ENCODE peak calls at places on chromosome 12, in ten cellular contexts. One of them, this sample, is unnamed.

GRCh38 chr12:76976777-76977465 is 88.4 kb downstream of the E2F7 start:
- DNase-seq in fibroblast of lung: peak
- DNase-seq in stimulated activated CD8-positive, alpha-beta memory T cell treated with anti-CD3 and anti-CD28 coated beads, Interleukin-4, amount 100 ng/mL, for 4 hours: no peak
- DNase-seq in GM04504: no peak
- DNase-seq in lower lobe of right lung: no peak
- DNase-seq in uterus: no peak
- DNase-seq in Right ventricle myocardium superior: no peak
- DNase-seq in hypothalamus: no peak
- DNase-seq in GM10248: no peak
- DNase-seq in HCEC 1CT: no peak
- DNase-seq in this sample: no peak

GRCh38 chr12:3556716-3557115 is 65.7 kb downstream of the PRMT8 start:
- DNase-seq in fibroblast of lung: no peak
- DNase-seq in stimulated activated CD8-positive, alpha-beta memory T cell treated with anti-CD3 and anti-CD28 coated beads, Interleukin-4, amount 100 ng/mL, for 4 hours: no peak
- DNase-seq in GM04504: no peak
- DNase-seq in lower lobe of right lung: no peak
- DNase-seq in uterus: no peak
- DNase-seq in Right ventricle myocardium superior: no peak
- DNase-seq in hypothalamus: no peak
- DNase-seq in GM10248: no peak
- DNase-seq in HCEC 1CT: no peak
- DNase-seq in this sample: no peak

GRCh38 chr12:130715996-130716917 is at the start of gene RIMBP2:
- DNase-seq in fibroblast of lung: peak
- DNase-seq in stimulated activated CD8-positive, alpha-beta memory T cell treated with anti-CD3 and anti-CD28 coated beads, Interleukin-4, amount 100 ng/mL, for 4 hours: no peak
- DNase-seq in GM04504: no peak
- DNase-seq in lower lobe of right lung: no peak
- DNase-seq in uterus: peak
- DNase-seq in Right ventricle myocardium superior: peak
- DNase-seq in hypothalamus: no peak
- DNase-seq in GM10248: no peak
- DNase-seq in HCEC 1CT: no peak
- DNase-seq in this sample: no peak

GRCh38 chr12:53938276-53939140 is at the start of gene HOXC13:
- DNase-seq in fibroblast of lung: no peak
- DNase-seq in stimulated activated CD8-positive, alpha-beta memory T cell treated with anti-CD3 and anti-CD28 coated beads, Interleukin-4, amount 100 ng/mL, for 4 hours: no peak
- DNase-seq in GM04504: peak
- DNase-seq in lower lobe of right lung: no peak
- DNase-seq in uterus: peak
- DNase-seq in Right ventricle myocardium superior: no peak
- DNase-seq in hypothalamus: no peak
- DNase-seq in GM10248: no peak
- DNase-seq in HCEC 1CT: no peak
- DNase-seq in this sample: no peak

GRCh38 chr12:19068137-19068536 is 61.4 kb upstream of the PLEKHA5 start:
- DNase-seq in fibroblast of lung: no peak
- DNase-seq in stimulated activated CD8-positive, alpha-beta memory T cell treated with anti-CD3 and anti-CD28 coated beads, Interleukin-4, amount 100 ng/mL, for 4 hours: no peak
- DNase-seq in GM04504: no peak
- DNase-seq in lower lobe of right lung: no peak
- DNase-seq in uterus: no peak
- DNase-seq in Right ventricle myocardium superior: no peak
- DNase-seq in hypothalamus: no peak
- DNase-seq in GM10248: no peak
- DNase-seq in HCEC 1CT: no peak
- DNase-seq in this sample: no peak

GRCh38 chr12:8953773-8954402 is 4.4 kb upstream of the M6PR start:
- DNase-seq in fibroblast of lung: no peak
- DNase-seq in stimulated activated CD8-positive, alpha-beta memory T cell treated with anti-CD3 and anti-CD28 coated beads, Interleukin-4, amount 100 ng/mL, for 4 hours: no peak
- DNase-seq in GM04504: no peak
- DNase-seq in lower lobe of right lung: no peak
- DNase-seq in uterus: no peak
- DNase-seq in Right ventricle myocardium superior: no peak
- DNase-seq in hypothalamus: no peak
- DNase-seq in GM10248: no peak
- DNase-seq in HCEC 1CT: no peak
- DNase-seq in this sample: no peak

GRCh38 chr12:24491968-24492367 is 456.9 kb downstream of the BCAT1 start:
- DNase-seq in fibroblast of lung: no peak
- DNase-seq in stimulated activated CD8-positive, alpha-beta memory T cell treated with anti-CD3 and anti-CD28 coated beads, Interleukin-4, amount 100 ng/mL, for 4 hours: no peak
- DNase-seq in GM04504: no peak
- DNase-seq in lower lobe of right lung: no peak
- DNase-seq in uterus: no peak
- DNase-seq in Right ventricle myocardium superior: no peak
- DNase-seq in hypothalamus: no peak
- DNase-seq in GM10248: no peak
- DNase-seq in HCEC 1CT: no peak
- DNase-seq in this sample: no peak

GRCh38 chr12:131506426-131506825 is 204.5 kb upstream of the SFSWAP start:
- DNase-seq in fibroblast of lung: no peak
- DNase-seq in stimulated activated CD8-positive, alpha-beta memory T cell treated with anti-CD3 and anti-CD28 coated beads, Interleukin-4, amount 100 ng/mL, for 4 hours: no peak
- DNase-seq in GM04504: no peak
- DNase-seq in lower lobe of right lung: no peak
- DNase-seq in uterus: no peak
- DNase-seq in Right ventricle myocardium superior: no peak
- DNase-seq in hypothalamus: no peak
- DNase-seq in GM10248: no peak
- DNase-seq in HCEC 1CT: no peak
- DNase-seq in this sample: no peak

GRCh38 chr12:25894759-25895158 is 63.7 kb upstream of the RASSF8 start:
- DNase-seq in fibroblast of lung: no peak
- DNase-seq in stimulated activated CD8-positive, alpha-beta memory T cell treated with anti-CD3 and anti-CD28 coated beads, Interleukin-4, amount 100 ng/mL, for 4 hours: no peak
- DNase-seq in GM04504: no peak
- DNase-seq in lower lobe of right lung: no peak
- DNase-seq in uterus: no peak
- DNase-seq in Right ventricle myocardium superior: no peak
- DNase-seq in hypothalamus: no peak
- DNase-seq in GM10248: no peak
- DNase-seq in HCEC 1CT: no peak
- DNase-seq in this sample: no peak

GRCh38 chr12:51766067-51766466 is 82.5 kb downstream of the FIGNL2 start:
- DNase-seq in fibroblast of lung: no peak
- DNase-seq in stimulated activated CD8-positive, alpha-beta memory T cell treated with anti-CD3 and anti-CD28 coated beads, Interleukin-4, amount 100 ng/mL, for 4 hours: no peak
- DNase-seq in GM04504: no peak
- DNase-seq in lower lobe of right lung: no peak
- DNase-seq in uterus: no peak
- DNase-seq in Right ventricle myocardium superior: no peak
- DNase-seq in hypothalamus: no peak
- DNase-seq in GM10248: no peak
- DNase-seq in HCEC 1CT: no peak
- DNase-seq in this sample: no peak

GRCh38 chr12:12070674-12071661 is at the start of gene BCL2L14:
- DNase-seq in fibroblast of lung: peak
- DNase-seq in stimulated activated CD8-positive, alpha-beta memory T cell treated with anti-CD3 and anti-CD28 coated beads, Interleukin-4, amount 100 ng/mL, for 4 hours: no peak
- DNase-seq in GM04504: no peak
- DNase-seq in lower lobe of right lung: no peak
- DNase-seq in uterus: no peak
- DNase-seq in Right ventricle myocardium superior: no peak
- DNase-seq in hypothalamus: no peak
- DNase-seq in GM10248: peak
- DNase-seq in HCEC 1CT: no peak
- DNase-seq in this sample: no peak

GRCh38 chr12:116598341-116599284 is 39.4 kb downstream of the MAP1LC3B2 start:
- DNase-seq in fibroblast of lung: no peak
- DNase-seq in stimulated activated CD8-positive, alpha-beta memory T cell treated with anti-CD3 and anti-CD28 coated beads, Interleukin-4, amount 100 ng/mL, for 4 hours: no peak
- DNase-seq in GM04504: no peak
- DNase-seq in lower lobe of right lung: no peak
- DNase-seq in uterus: peak
- DNase-seq in Right ventricle myocardium superior: no peak
- DNase-seq in hypothalamus: no peak
- DNase-seq in GM10248: no peak
- DNase-seq in HCEC 1CT: no peak
- DNase-seq in this sample: no peak

GRCh38 chr12:92552412-92553108 is 150.2 kb upstream of the PLEKHG7 start:
- DNase-seq in fibroblast of lung: peak
- DNase-seq in stimulated activated CD8-positive, alpha-beta memory T cell treated with anti-CD3 and anti-CD28 coated beads, Interleukin-4, amount 100 ng/mL, for 4 hours: no peak
- DNase-seq in GM04504: no peak
- DNase-seq in lower lobe of right lung: no peak
- DNase-seq in uterus: no peak
- DNase-seq in Right ventricle myocardium superior: no peak
- DNase-seq in hypothalamus: no peak
- DNase-seq in GM10248: no peak
- DNase-seq in HCEC 1CT: no peak
- DNase-seq in this sample: no peak

GRCh38 chr12:127257366-127257935 is 1009.5 kb upstream of the TMEM132C start:
- DNase-seq in fibroblast of lung: peak
- DNase-seq in stimulated activated CD8-positive, alpha-beta memory T cell treated with anti-CD3 and anti-CD28 coated beads, Interleukin-4, amount 100 ng/mL, for 4 hours: no peak
- DNase-seq in GM04504: no peak
- DNase-seq in lower lobe of right lung: no peak
- DNase-seq in uterus: no peak
- DNase-seq in Right ventricle myocardium superior: no peak
- DNase-seq in hypothalamus: no peak
- DNase-seq in GM10248: no peak
- DNase-seq in HCEC 1CT: peak
- DNase-seq in this sample: no peak

GRCh38 chr12:106139422-106140141 is 828 bp upstream of the NUAK1 start:
- DNase-seq in fibroblast of lung: peak
- DNase-seq in stimulated activated CD8-positive, alpha-beta memory T cell treated with anti-CD3 and anti-CD28 coated beads, Interleukin-4, amount 100 ng/mL, for 4 hours: no peak
- DNase-seq in GM04504: peak
- DNase-seq in lower lobe of right lung: peak
- DNase-seq in uterus: peak
- DNase-seq in Right ventricle myocardium superior: peak
- DNase-seq in hypothalamus: peak
- DNase-seq in GM10248: peak
- DNase-seq in HCEC 1CT: peak
- DNase-seq in this sample: no peak

GRCh38 chr12:89840162-89840922 is 131.7 kb upstream of the ATP2B1 start:
- DNase-seq in fibroblast of lung: no peak
- DNase-seq in stimulated activated CD8-positive, alpha-beta memory T cell treated with anti-CD3 and anti-CD28 coated beads, Interleukin-4, amount 100 ng/mL, for 4 hours: no peak
- DNase-seq in GM04504: no peak
- DNase-seq in lower lobe of right lung: no peak
- DNase-seq in uterus: no peak
- DNase-seq in Right ventricle myocardium superior: no peak
- DNase-seq in hypothalamus: no peak
- DNase-seq in GM10248: no peak
- DNase-seq in HCEC 1CT: peak
- DNase-seq in this sample: no peak

GRCh38 chr12:53236443-53237111 is 4.6 kb upstream of the RARG start:
- DNase-seq in fibroblast of lung: no peak
- DNase-seq in stimulated activated CD8-positive, alpha-beta memory T cell treated with anti-CD3 and anti-CD28 coated beads, Interleukin-4, amount 100 ng/mL, for 4 hours: no peak
- DNase-seq in GM04504: no peak
- DNase-seq in lower lobe of right lung: peak
- DNase-seq in uterus: no peak
- DNase-seq in Right ventricle myocardium superior: peak
- DNase-seq in hypothalamus: no peak
- DNase-seq in GM10248: no peak
- DNase-seq in HCEC 1CT: no peak
- DNase-seq in this sample: no peak

GRCh38 chr12:47995976-47996375 is 8.3 kb downstream of the COL2A1 start:
- DNase-seq in fibroblast of lung: peak
- DNase-seq in stimulated activated CD8-positive, alpha-beta memory T cell treated with anti-CD3 and anti-CD28 coated beads, Interleukin-4, amount 100 ng/mL, for 4 hours: no peak
- DNase-seq in GM04504: peak
- DNase-seq in lower lobe of right lung: no peak
- DNase-seq in uterus: no peak
- DNase-seq in Right ventricle myocardium superior: no peak
- DNase-seq in hypothalamus: no peak
- DNase-seq in GM10248: no peak
- DNase-seq in HCEC 1CT: no peak
- DNase-seq in this sample: peak

GRCh38 chr12:45192041-45192695 is 23.7 kb upstream of the ANO6 start:
- DNase-seq in fibroblast of lung: peak
- DNase-seq in stimulated activated CD8-positive, alpha-beta memory T cell treated with anti-CD3 and anti-CD28 coated beads, Interleukin-4, amount 100 ng/mL, for 4 hours: no peak
- DNase-seq in GM04504: no peak
- DNase-seq in lower lobe of right lung: no peak
- DNase-seq in uterus: no peak
- DNase-seq in Right ventricle myocardium superior: no peak
- DNase-seq in hypothalamus: no peak
- DNase-seq in GM10248: peak
- DNase-seq in HCEC 1CT: peak
- DNase-seq in this sample: peak

GRCh38 chr12:129964300-129964699 is 60.5 kb upstream of the TMEM132D start:
- DNase-seq in fibroblast of lung: no peak
- DNase-seq in stimulated activated CD8-positive, alpha-beta memory T cell treated with anti-CD3 and anti-CD28 coated beads, Interleukin-4, amount 100 ng/mL, for 4 hours: no peak
- DNase-seq in GM04504: no peak
- DNase-seq in lower lobe of right lung: no peak
- DNase-seq in uterus: no peak
- DNase-seq in Right ventricle myocardium superior: no peak
- DNase-seq in hypothalamus: no peak
- DNase-seq in GM10248: no peak
- DNase-seq in HCEC 1CT: no peak
- DNase-seq in this sample: no peak

GRCh38 chr12:52032431-52032796 is 18.8 kb upstream of the NR4A1 start:
- DNase-seq in fibroblast of lung: peak
- DNase-seq in stimulated activated CD8-positive, alpha-beta memory T cell treated with anti-CD3 and anti-CD28 coated beads, Interleukin-4, amount 100 ng/mL, for 4 hours: no peak
- DNase-seq in GM04504: no peak
- DNase-seq in lower lobe of right lung: no peak
- DNase-seq in uterus: peak
- DNase-seq in Right ventricle myocardium superior: peak
- DNase-seq in hypothalamus: no peak
- DNase-seq in GM10248: no peak
- DNase-seq in HCEC 1CT: peak
- DNase-seq in this sample: peak

GRCh38 chr12:46268617-46269428 is at the start of gene SLC38A1:
- DNase-seq in fibroblast of lung: peak
- DNase-seq in stimulated activated CD8-positive, alpha-beta memory T cell treated with anti-CD3 and anti-CD28 coated beads, Interleukin-4, amount 100 ng/mL, for 4 hours: peak
- DNase-seq in GM04504: peak
- DNase-seq in lower lobe of right lung: peak
- DNase-seq in uterus: peak
- DNase-seq in Right ventricle myocardium superior: peak
- DNase-seq in hypothalamus: peak
- DNase-seq in GM10248: peak
- DNase-seq in HCEC 1CT: peak
- DNase-seq in this sample: no peak

GRCh38 chr12:85156569-85156968 is 120.4 kb downstream of the LRRIQ1 start:
- DNase-seq in fibroblast of lung: no peak
- DNase-seq in stimulated activated CD8-positive, alpha-beta memory T cell treated with anti-CD3 and anti-CD28 coated beads, Interleukin-4, amount 100 ng/mL, for 4 hours: no peak
- DNase-seq in GM04504: no peak
- DNase-seq in lower lobe of right lung: no peak
- DNase-seq in uterus: no peak
- DNase-seq in Right ventricle myocardium superior: no peak
- DNase-seq in hypothalamus: no peak
- DNase-seq in GM10248: no peak
- DNase-seq in HCEC 1CT: no peak
- DNase-seq in this sample: no peak

GRCh38 chr12:109461846-109462766 is 15.0 kb downstream of the KCTD10 start:
- DNase-seq in fibroblast of lung: peak
- DNase-seq in stimulated activated CD8-positive, alpha-beta memory T cell treated with anti-CD3 and anti-CD28 coated beads, Interleukin-4, amount 100 ng/mL, for 4 hours: no peak
- DNase-seq in GM04504: peak
- DNase-seq in lower lobe of right lung: peak
- DNase-seq in uterus: peak
- DNase-seq in Right ventricle myocardium superior: peak
- DNase-seq in hypothalamus: no peak
- DNase-seq in GM10248: no peak
- DNase-seq in HCEC 1CT: peak
- DNase-seq in this sample: peak